ENCODE peak calls at places on chromosomes 4 and X, in five cellular contexts. W is D341Med, V is foreskin melanocyte, O is progenitor cell of endocrine pancreas, E is dorsolateral prefrontal cortex. N is an unnamed sample.

GRCh38 chrX:120269379-120270035 is 18.9 kb downstream of the ZBTB33 start:
- DNase-seq in W (no peak), V (no peak), O (no peak), E (no peak), N (no peak)

GRCh38 chr4:4668355-4669210 is 126.7 kb upstream of the STX18 start:
- DNase-seq in W (no peak), V (no peak), O (no peak), E (no peak), N (no peak)

GRCh38 chr4:23333946-23334878 is 555.6 kb downstream of the PPARGC1A start:
- DNase-seq in W (no peak), V (peak), O (no peak), E (no peak), N (no peak)

GRCh38 chrX:147958316-147958715 is 22.8 kb upstream of the FMR1NB start:
- DNase-seq in W (no peak), V (no peak), O (no peak), E (no peak), N (no peak)

GRCh38 chrX:40099046-40099968 is 1.5 kb upstream of the BCOR start:
- DNase-seq in W (peak), V (no peak), O (no peak), E (no peak), N (no peak)

GRCh38 chrX:96112689-96113088 is 572.0 kb upstream of the DIAPH2 start:
- DNase-seq in W (no peak), V (no peak), O (no peak), E (no peak), N (no peak)

GRCh38 chr4:530017-530781 is 31.2 kb downstream of the PIGG start:
- DNase-seq in W (no peak), V (no peak), O (no peak), E (no peak), N (no peak)

GRCh38 chrX:72100824-72101351 is 30.8 kb downstream of the RTL5 start:
- DNase-seq in W (no peak), V (no peak), O (no peak), E (no peak), N (no peak)

GRCh38 chr4:89497517-89498308 is 190.1 kb upstream of the GPRIN3 start:
- DNase-seq in W (no peak), V (peak), O (no peak), E (no peak), N (no peak)

GRCh38 chrX:9456250-9457074 is 8.4 kb upstream of the TBL1X start:
- DNase-seq in W (no peak), V (no peak), O (no peak), E (no peak), N (no peak)

GRCh38 chr4:110612631-110613269 is 10.1 kb downstream of the PITX2 start:
- DNase-seq in W (no peak), V (no peak), O (no peak), E (no peak), N (no peak)

GRCh38 chr4:71187399-71188196 is 151.2 kb upstream of the SLC4A4 start:
- DNase-seq in W (no peak), V (peak), O (peak), E (no peak), N (peak)

GRCh38 chrX:10286195-10286594 is 129.4 kb downstream of the CLCN4 start:
- DNase-seq in W (no peak), V (no peak), O (no peak), E (no peak), N (no peak)

GRCh38 chr4:41757521-41758156 is 9.1 kb upstream of the PHOX2B start:
- DNase-seq in W (no peak), V (no peak), O (no peak), E (no peak), N (no peak)

GRCh38 chrX:40953369-40953768 is 131.9 kb upstream of the USP9X start:
- DNase-seq in W (no peak), V (no peak), O (no peak), E (no peak), N (no peak)

GRCh38 chrX:68842781-68843581 is 14.2 kb downstream of the EFNB1 start:
- DNase-seq in W (no peak), V (no peak), O (no peak), E (no peak), N (no peak)

GRCh38 chr4:60780874-60781273 is 419.3 kb upstream of the ADGRL3 start:
- DNase-seq in W (no peak), V (no peak), O (no peak), E (no peak), N (no peak)

GRCh38 chrX:54419559-54420302 is 20.5 kb upstream of the TSR2 start:
- DNase-seq in W (no peak), V (no peak), O (no peak), E (no peak), N (no peak)

GRCh38 chrX:69562904-69563568 is 52.9 kb upstream of the EDA start:
- DNase-seq in W (no peak), V (no peak), O (no peak), E (no peak), N (no peak)

GRCh38 chr4:153643406-153644016 is 40.6 kb upstream of the TLR2 start:
- DNase-seq in W (peak), V (peak), O (no peak), E (no peak), N (no peak)

GRCh38 chr4:166458756-166459155 is 585.7 kb downstream of the TLL1 start:
- DNase-seq in W (no peak), V (no peak), O (no peak), E (no peak), N (no peak)

GRCh38 chrX:115582035-115582870 is 21.3 kb downstream of the PLS3 start:
- DNase-seq in W (no peak), V (no peak), O (no peak), E (no peak), N (no peak)

GRCh38 chr4:124980276-124980752 is 267.8 kb upstream of the ANKRD50 start:
- DNase-seq in W (no peak), V (no peak), O (no peak), E (no peak), N (no peak)

GRCh38 chr4:106809083-106809482 is 227.0 kb downstream of the DKK2 start:
- DNase-seq in W (peak), V (peak), O (no peak), E (no peak), N (no peak)

GRCh38 chr4:80336582-80336981 is 1.1 kb downstream of the CFAP299 start:
- DNase-seq in W (peak), V (no peak), O (no peak), E (no peak), N (no peak)

GRCh38 chr4:155033604-155034003 is 174.8 kb upstream of the NPY2R start:
- DNase-seq in W (no peak), V (no peak), O (no peak), E (no peak), N (no peak)

GRCh38 chr4:90069151-90069550 is 58.0 kb upstream of the CCSER1 start:
- DNase-seq in W (no peak), V (no peak), O (no peak), E (no peak), N (no peak)

GRCh38 chr4:25890653-25891485 is 23.2 kb upstream of the SMIM20 start:
- DNase-seq in W (no peak), V (peak), O (no peak), E (no peak), N (no peak)

GRCh38 chr4:186685744-186686143 is 37.9 kb downstream of the FAT1 start:
- DNase-seq in W (no peak), V (peak), O (no peak), E (no peak), N (no peak)

GRCh38 chr4:75849459-75849858 is 52.8 kb downstream of the PPEF2 start:
- DNase-seq in W (no peak), V (no peak), O (no peak), E (no peak), N (no peak)

GRCh38 chr4:94639298-94639697 is 118.5 kb upstream of the BMPR1B start:
- DNase-seq in W (no peak), V (no peak), O (no peak), E (no peak), N (no peak)

GRCh38 chr4:40511017-40511614 is 118.5 kb downstream of the RBM47 start:
- DNase-seq in W (no peak), V (no peak), O (no peak), E (no peak), N (no peak)

GRCh38 chr4:38752393-38752961 is 30.3 kb downstream of the TLR10 start:
- DNase-seq in W (no peak), V (no peak), O (no peak), E (no peak), N (no peak)

GRCh38 chr4:87541521-87541920 is 12.3 kb upstream of the SPARCL1 start:
- DNase-seq in W (no peak), V (no peak), O (no peak), E (no peak), N (no peak)

GRCh38 chr4:133592591-133592990 is 443.5 kb downstream of the PCDH10 start:
- DNase-seq in W (no peak), V (no peak), O (no peak), E (no peak), N (no peak)

GRCh38 chr4:7313361-7313811 is 121.0 kb downstream of the SORCS2 start:
- DNase-seq in W (no peak), V (no peak), O (no peak), E (peak), N (peak)

GRCh38 chr4:174505892-174506291 is 16.4 kb downstream of the HPGD start:
- DNase-seq in W (no peak), V (no peak), O (no peak), E (no peak), N (no peak)

GRCh38 chr4:184540307-184540706 is 66.0 kb upstream of the IRF2 start:
- DNase-seq in W (no peak), V (no peak), O (no peak), E (no peak), N (no peak)

GRCh38 chrX:103376118-103376978 is at the start of gene BEX3:
- DNase-seq in W (peak), V (no peak), O (peak), E (peak), N (peak)

N was measured in substantia nigra.